ENCODE peak calls at places on chromosomes 3 and 15, in four cellular contexts. G, Y, B and V are unnamed samples.

GRCh38 chr15:70768247-70768883 is 5.0 kb upstream of the UACA start:
- DNase-seq in B (peak; percentile 30), Y (no peak), G (no peak), V (no peak)

GRCh38 chr3:134836921-134837320 is 41.9 kb downstream of the EPHB1 start:
- DNase-seq in G (no peak), B (no peak), Y (no peak), V (no peak)

GRCh38 chr3:39254806-39255449 is 24.9 kb downstream of the CX3CR1 start:
- DNase-seq in G (no peak), B (no peak), Y (no peak), V (no peak)

GRCh38 chr3:12175844-12176453 is 17.2 kb upstream of the TIMP4 start:
- DNase-seq in Y (peak; percentile 52), G (peak; percentile 69), B (no peak), V (peak; percentile 78)

GRCh38 chr3:98784666-98785600 is 21.8 kb downstream of the ST3GAL6 start:
- DNase-seq in Y (peak; percentile 44), B (no peak), G (no peak), V (no peak)

GRCh38 chr15:72782993-72783562 is 480 bp downstream of the ADPGK start:
- DNase-seq in B (peak; percentile 43), Y (no peak), G (no peak), V (no peak)

GRCh38 chr15:74635228-74635627 is 19.6 kb downstream of the CLK3 start:
- DNase-seq in Y (peak; percentile 60), B (no peak), G (peak; percentile 75), V (peak; percentile 84)

GRCh38 chr15:32029862-32030781 is at the start of gene CHRNA7:
- DNase-seq in B (no peak), G (peak; percentile 82), Y (peak; percentile 12), V (peak; percentile 78)

GRCh38 chr15:57026016-57026602 is 107.7 kb downstream of the TCF12 start:
- DNase-seq in G (no peak), B (no peak), Y (no peak), V (no peak)

GRCh38 chr3:106332884-106333283 is 464.1 kb upstream of the CBLB start:
- DNase-seq in B (peak; percentile 37), G (no peak), Y (no peak), V (no peak)

GRCh38 chr15:78808550-78808949 is 2.7 kb downstream of the ADAMTS7 start:
- DNase-seq in B (no peak), G (peak; percentile 48), Y (peak; percentile 39), V (no peak)

GRCh38 chr3:170614214-170614966 is 28.5 kb upstream of the SLC7A14 start:
- DNase-seq in G (no peak), Y (no peak), B (no peak), V (no peak)

GRCh38 chr15:80825361-80826030 is 46.3 kb downstream of the CEMIP start:
- DNase-seq in B (no peak), Y (no peak), G (no peak), V (no peak)

GRCh38 chr3:133746722-133747086 is 511 bp downstream of the TF start:
- DNase-seq in Y (no peak), G (no peak), B (no peak), V (no peak)

GRCh38 chr15:69826818-69827174 is 270.9 kb downstream of the TLE3 start:
- DNase-seq in G (no peak), Y (no peak), B (no peak), V (no peak)

GRCh38 chr3:170355738-170356595 is 1.5 kb upstream of the SKIL start:
- DNase-seq in G (peak; percentile 31), B (peak; percentile 66), Y (no peak), V (no peak)

GRCh38 chr3:14428087-14429067 is 26.0 kb downstream of the SLC6A6 start:
- DNase-seq in B (no peak), G (no peak), Y (no peak), V (no peak)

GRCh38 chr3:133264920-133265319 is 134.9 kb upstream of the BFSP2 start:
- DNase-seq in B (no peak), G (no peak), Y (no peak), V (no peak)

GRCh38 chr15:83904107-83904720 is 250.3 kb downstream of the ADAMTSL3 start:
- DNase-seq in Y (no peak), B (no peak), G (no peak), V (no peak)

GRCh38 chr3:160747437-160747836 is 8.6 kb upstream of the PPM1L start:
- DNase-seq in Y (no peak), G (no peak), B (no peak), V (no peak)

GRCh38 chr3:146246493-146246892 is 4.4 kb downstream of the PLSCR4 start:
- DNase-seq in Y (no peak), B (no peak), G (no peak), V (no peak)

GRCh38 chr15:27675571-27675970 is 423.5 kb downstream of the OCA2 start:
- DNase-seq in Y (no peak), B (no peak), G (no peak), V (peak; percentile 7)

GRCh38 chr3:125403789-125404188 is 28.7 kb upstream of the ZNF148 start:
- DNase-seq in G (no peak), B (no peak), Y (no peak), V (no peak)

DNA sequence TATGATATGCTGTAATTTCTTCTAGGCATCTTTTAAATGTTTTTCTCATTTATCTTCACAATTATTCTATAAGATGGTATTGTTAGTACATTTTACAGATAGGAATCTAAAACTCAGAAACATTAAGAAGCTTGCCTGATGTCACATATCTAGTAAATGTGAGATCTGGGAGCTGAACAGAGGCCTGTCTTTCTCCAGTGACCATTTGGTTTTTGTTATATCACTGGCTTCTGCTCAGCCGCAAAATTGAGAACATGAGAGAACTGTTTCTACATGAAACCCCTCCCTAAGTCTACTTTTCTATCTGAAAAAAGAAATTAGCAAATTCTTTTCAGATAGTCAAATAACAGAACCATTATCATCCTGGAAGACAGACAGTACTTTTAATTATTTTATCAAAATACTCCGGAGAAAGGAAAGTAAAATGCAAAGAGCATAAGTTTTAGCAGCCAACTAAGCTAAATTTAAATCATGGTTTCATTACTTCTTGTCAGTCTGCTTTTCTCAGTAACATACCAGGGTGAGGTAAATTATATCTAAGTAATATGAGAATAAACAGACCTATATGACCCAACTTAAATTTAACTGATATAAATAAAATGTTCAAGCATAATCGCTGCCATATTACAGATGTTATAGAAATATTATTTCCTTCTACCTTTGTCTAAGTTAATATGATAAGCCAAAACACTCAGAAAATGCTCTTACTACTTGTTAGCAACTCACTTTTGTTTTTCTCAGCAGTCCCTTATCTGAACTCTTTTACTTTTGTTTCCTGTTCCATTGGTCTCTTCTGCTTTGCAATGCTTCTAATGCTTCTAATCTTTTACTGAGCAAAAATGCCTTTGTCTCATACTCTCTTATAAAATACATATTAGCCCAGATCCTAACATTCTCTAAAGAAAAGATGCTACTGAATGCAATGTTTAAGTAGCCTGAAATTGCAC is 68.0 kb upstream of the MBNL1 start:
- DNase-seq in B (no peak), Y (no peak), G (no peak), V (no peak)
- TF ChIP-seq HDAC6 in B (no peak), Y (no peak), G (no peak), V (no peak)

DNA sequence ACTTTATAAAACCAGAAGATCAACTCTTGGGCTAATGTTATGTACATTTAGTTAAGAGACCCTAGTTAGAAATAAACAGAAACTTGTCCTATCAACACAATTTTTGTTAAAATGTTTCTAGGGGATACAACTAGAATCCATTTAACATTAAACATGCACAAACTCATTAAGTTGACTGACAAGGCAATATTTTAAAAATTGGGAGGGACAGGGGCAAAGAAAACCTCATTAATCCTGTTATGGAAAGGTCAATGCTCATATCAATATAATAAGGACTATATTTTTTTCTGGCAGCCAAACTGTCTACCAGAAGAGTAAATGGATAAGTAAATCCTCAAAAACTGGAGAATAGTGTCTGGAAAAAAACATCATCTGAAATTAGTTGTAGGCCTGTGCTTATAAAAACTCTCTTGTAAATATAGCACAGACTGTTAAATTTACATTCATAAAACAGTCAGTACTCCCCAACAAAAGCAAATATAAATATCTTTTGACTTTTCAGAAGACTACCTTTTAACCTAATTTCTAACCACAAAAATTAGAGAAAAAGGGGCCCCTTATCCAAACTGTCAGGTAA is 4.4 kb downstream of the TRA2B start:
- DNase-seq in B (no peak), Y (no peak), G (no peak), V (no peak)
- TF ChIP-seq HDAC6 in B (no peak), Y (no peak), G (no peak), V (no peak)

DNA sequence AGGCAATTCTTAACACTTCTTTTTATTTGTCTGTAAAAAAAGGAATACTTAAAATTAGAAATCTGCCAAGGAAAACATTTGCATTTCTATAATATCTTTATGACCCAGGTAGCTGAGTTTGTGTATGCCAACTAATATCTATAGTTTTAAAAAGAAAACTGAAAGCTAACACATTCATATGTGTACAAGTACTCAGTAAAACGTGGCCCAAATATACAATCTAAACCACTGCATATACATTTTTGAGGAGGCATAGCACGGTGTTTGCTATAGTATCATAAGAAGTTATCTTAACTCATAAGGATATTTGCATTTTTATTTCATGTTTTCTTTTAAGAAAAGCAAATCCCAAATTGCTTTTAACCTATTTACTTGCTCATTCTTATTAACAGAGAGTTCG is 172.7 kb downstream of the ZBTB20 start:
- DNase-seq in B (no peak), Y (no peak), G (no peak), V (no peak)
- TF ChIP-seq HDAC6 in B (no peak), Y (no peak), G (no peak), V (no peak)

GRCh38 chr3:155948476-155948875 is 78.0 kb downstream of the GMPS start:
- DNase-seq in G (no peak), B (no peak), Y (no peak), V (no peak)
- TF ChIP-seq HDAC6 in G (no peak), B (no peak), Y (no peak), V (no peak)

GRCh38 chr3:193819117-193819978 is 226.3 kb downstream of the OPA1 start:
- DNase-seq in Y (no peak), B (no peak), G (no peak), V (no peak)
- TF ChIP-seq HDAC6 in Y (no peak), B (no peak), G (no peak), V (no peak)

GRCh38 chr15:91885054-91885453 is 31.5 kb downstream of the SLCO3A1 start:
- DNase-seq in Y (no peak), B (no peak), G (no peak), V (peak; percentile 49)

GRCh38 chr15:91887321-91887720 is 33.8 kb downstream of the SLCO3A1 start:
- DNase-seq in G (no peak), B (no peak), Y (no peak), V (no peak)

GRCh38 chr15:91886878-91887277 is 33.4 kb downstream of the SLCO3A1 start:
- DNase-seq in Y (no peak), G (no peak), B (no peak), V (no peak)

GRCh38 chr15:91884604-91885003 is 31.1 kb downstream of the SLCO3A1 start:
- DNase-seq in B (no peak), G (no peak), Y (no peak), V (no peak)

DNA sequence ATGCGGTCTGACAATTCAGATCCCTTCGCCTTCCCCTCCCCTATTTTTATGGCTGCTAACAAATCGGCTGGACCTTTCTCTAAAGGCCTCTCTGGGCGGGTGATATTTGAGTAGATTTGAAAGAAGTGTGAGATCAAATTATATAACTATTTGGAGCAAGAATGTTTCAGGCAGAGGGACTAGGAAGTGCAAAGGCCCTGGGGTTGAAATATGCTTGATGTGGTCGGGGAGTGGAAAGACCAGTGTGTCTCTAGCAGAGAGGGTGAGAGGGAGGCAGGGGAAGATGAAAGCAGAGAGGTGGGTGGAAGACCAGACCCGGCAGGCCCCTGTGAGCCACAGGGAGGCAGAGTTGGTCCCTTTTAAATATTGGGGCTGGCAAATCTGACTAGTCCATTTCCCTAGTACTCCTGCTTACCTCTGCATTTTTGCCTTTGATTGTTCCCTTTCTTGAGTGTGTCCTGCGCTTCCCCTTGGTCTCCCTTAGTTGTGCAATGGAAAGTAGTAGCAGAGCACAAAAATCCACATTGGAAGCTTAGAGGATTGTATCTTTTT is 32.3 kb downstream of the SLCO3A1 start:
- DNase-seq in B (no peak), G (no peak), Y (no peak), V (peak; percentile 48)
- TF ChIP-seq HDAC6 in B (no peak), G (no peak), Y (no peak), V (no peak)

GRCh38 chr3:36763850-36764703 is at the start of gene DCLK3:
- DNase-seq in Y (no peak), B (no peak), G (no peak), V (peak; percentile 67)
- TF ChIP-seq HDAC6 in Y (no peak), B (no peak), G (no peak), V (no peak)